ENCODE peak calls at places on chromosomes 2 and 18, in five cellular contexts. One of them, this sample, is unnamed. For H3K4me1, the result is how much of the 10 kb centered on the place peaks cover.

GRCh38 chr2:130928385-130928784 is 91.7 kb downstream of the ARHGEF4 start:
- DNase-seq in adrenal gland: no peak
- DNase-seq in sigmoid colon: no peak
- DNase-seq in GM23338: peak
- DNase-seq in GM23248: no peak
- DNase-seq in this sample: no peak

GRCh38 chr2:180573951-180574350 is 406.5 kb upstream of the UBE2E3 start:
- DNase-seq in adrenal gland: no peak
- DNase-seq in sigmoid colon: no peak
- DNase-seq in GM23338: no peak
- DNase-seq in GM23248: peak
- DNase-seq in this sample: no peak

GRCh38 chr2:20169796-20170467 is 55.0 kb downstream of the SDC1 start:
- DNase-seq in adrenal gland: no peak
- DNase-seq in sigmoid colon: no peak
- DNase-seq in GM23338: peak
- DNase-seq in GM23248: peak
- DNase-seq in this sample: no peak

GRCh38 chr2:219570924-219571310 is 422 bp downstream of the OBSL1 start:
- DNase-seq in adrenal gland: peak
- DNase-seq in sigmoid colon: no peak
- DNase-seq in GM23338: no peak
- DNase-seq in GM23248: peak
- DNase-seq in this sample: no peak

GRCh38 chr2:96541753-96542152 is 5.2 kb downstream of the ARID5A start:
- DNase-seq in adrenal gland: no peak
- DNase-seq in sigmoid colon: peak
- DNase-seq in GM23338: no peak
- DNase-seq in GM23248: no peak
- DNase-seq in this sample: no peak

GRCh38 chr2:118849226-118850170 is 2.0 kb upstream of the EN1 start:
- DNase-seq in adrenal gland: no peak
- DNase-seq in sigmoid colon: no peak
- DNase-seq in GM23338: peak
- DNase-seq in GM23248: no peak
- DNase-seq in this sample: no peak

GRCh38 chr2:9207641-9208301 is 1.2 kb downstream of the ASAP2 start:
- DNase-seq in adrenal gland: no peak
- DNase-seq in sigmoid colon: no peak
- DNase-seq in GM23338: peak
- DNase-seq in GM23248: peak
- DNase-seq in this sample: no peak

GRCh38 chr18:79570266-79571201 is 109.1 kb upstream of the CTDP1 start:
- DNase-seq in adrenal gland: peak
- DNase-seq in sigmoid colon: peak
- DNase-seq in GM23338: no peak
- DNase-seq in GM23248: peak
- DNase-seq in this sample: no peak

GRCh38 chr2:95292623-95293260 is 4.4 kb upstream of the KCNIP3 start:
- DNase-seq in adrenal gland: no peak
- DNase-seq in sigmoid colon: no peak
- DNase-seq in GM23338: no peak
- DNase-seq in GM23248: peak
- DNase-seq in this sample: no peak

GRCh38 chr18:7894592-7894991 is 327.5 kb downstream of the PTPRM start:
- DNase-seq in adrenal gland: no peak
- DNase-seq in sigmoid colon: no peak
- DNase-seq in GM23338: no peak
- DNase-seq in GM23248: no peak
- DNase-seq in this sample: no peak

GRCh38 chr2:174776223-174776622 is 12.0 kb upstream of the CHRNA1 start:
- DNase-seq in adrenal gland: no peak
- DNase-seq in sigmoid colon: no peak
- DNase-seq in GM23338: peak
- DNase-seq in GM23248: no peak
- DNase-seq in this sample: no peak

DNA sequence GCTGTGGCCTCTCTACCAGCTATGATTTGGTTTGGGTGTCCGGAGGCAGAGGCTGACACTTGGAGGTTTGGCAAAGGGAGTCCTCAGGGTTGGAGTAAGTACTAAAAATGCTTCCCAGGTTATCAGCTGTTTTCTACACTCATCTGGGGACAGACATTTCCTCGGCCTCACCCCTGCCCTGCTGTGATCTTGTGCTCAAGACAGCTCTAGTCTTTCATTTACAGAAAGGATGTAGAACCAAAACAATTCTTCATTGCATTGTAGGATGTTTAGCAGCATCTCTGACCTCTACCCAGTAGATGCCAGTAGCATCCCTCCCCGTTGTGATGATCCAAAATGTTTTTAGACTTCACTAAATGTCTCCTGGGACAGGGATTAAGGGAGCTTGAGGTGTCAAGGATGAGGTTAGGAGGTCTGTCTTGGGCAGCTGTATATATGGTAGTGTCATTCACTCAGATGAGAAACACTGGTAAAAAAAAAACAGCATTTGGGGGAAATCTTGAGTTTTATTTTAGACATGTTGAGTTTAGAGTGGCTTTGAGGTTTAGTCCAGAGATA is 26.6 kb downstream of the CD28 start:
- DNase-seq in adrenal gland: no peak
- DNase-seq in sigmoid colon: no peak
- DNase-seq in GM23338: no peak
- DNase-seq in GM23248: no peak
- DNase-seq in this sample: no peak
- H3K4me1 ChIP-seq in adrenal gland: under half
- H3K4me1 ChIP-seq in sigmoid colon: under half
- H3K4me1 ChIP-seq in GM23338: under half
- H3K4me1 ChIP-seq in GM23248: under half
- H3K4me1 ChIP-seq in this sample: under half

GRCh38 chr2:66714651-66715050 is 279.7 kb downstream of the MEIS1 start:
- DNase-seq in adrenal gland: no peak
- DNase-seq in sigmoid colon: no peak
- DNase-seq in GM23338: no peak
- DNase-seq in GM23248: peak
- DNase-seq in this sample: no peak
- H3K4me1 ChIP-seq in adrenal gland: under half
- H3K4me1 ChIP-seq in sigmoid colon: under half
- H3K4me1 ChIP-seq in GM23338: under half
- H3K4me1 ChIP-seq in GM23248: under half
- H3K4me1 ChIP-seq in this sample: under half

GRCh38 chr18:49050462-49050861 is 99.7 kb upstream of the SMAD7 start:
- DNase-seq in adrenal gland: no peak
- DNase-seq in sigmoid colon: no peak
- DNase-seq in GM23338: no peak
- DNase-seq in GM23248: no peak
- DNase-seq in this sample: no peak
- H3K4me1 ChIP-seq in adrenal gland: under half
- H3K4me1 ChIP-seq in sigmoid colon: under half
- H3K4me1 ChIP-seq in GM23338: under half
- H3K4me1 ChIP-seq in GM23248: under half
- H3K4me1 ChIP-seq in this sample: under half

GRCh38 chr18:23614413-23614812 is 28.1 kb upstream of the NPC1 start:
- DNase-seq in adrenal gland: no peak
- DNase-seq in sigmoid colon: no peak
- DNase-seq in GM23338: no peak
- DNase-seq in GM23248: no peak
- DNase-seq in this sample: no peak
- H3K4me1 ChIP-seq in adrenal gland: under half
- H3K4me1 ChIP-seq in sigmoid colon: under half
- H3K4me1 ChIP-seq in GM23338: under half
- H3K4me1 ChIP-seq in GM23248: under half
- H3K4me1 ChIP-seq in this sample: under half

GRCh38 chr2:168796583-168797285 is 5.7 kb upstream of the NOSTRIN start:
- DNase-seq in adrenal gland: peak
- DNase-seq in sigmoid colon: no peak
- DNase-seq in GM23338: no peak
- DNase-seq in GM23248: no peak
- DNase-seq in this sample: no peak
- H3K4me1 ChIP-seq in adrenal gland: under half
- H3K4me1 ChIP-seq in sigmoid colon: under half
- H3K4me1 ChIP-seq in GM23338: under half
- H3K4me1 ChIP-seq in GM23248: under half
- H3K4me1 ChIP-seq in this sample: under half

GRCh38 chr18:35458677-35459441 is 38.9 kb downstream of the INO80C start:
- DNase-seq in adrenal gland: peak
- DNase-seq in sigmoid colon: peak
- DNase-seq in GM23338: peak
- DNase-seq in GM23248: peak
- DNase-seq in this sample: peak

GRCh38 chr18:35459997-35460396 is 37.8 kb downstream of the INO80C start:
- DNase-seq in adrenal gland: no peak
- DNase-seq in sigmoid colon: no peak
- DNase-seq in GM23338: no peak
- DNase-seq in GM23248: no peak
- DNase-seq in this sample: no peak

GRCh38 chr18:35456181-35456850 is 41.4 kb downstream of the INO80C start:
- DNase-seq in adrenal gland: peak
- DNase-seq in sigmoid colon: no peak
- DNase-seq in GM23338: no peak
- DNase-seq in GM23248: no peak
- DNase-seq in this sample: no peak

GRCh38 chr18:35457140-35457704 is 40.5 kb downstream of the INO80C start:
- DNase-seq in adrenal gland: no peak
- DNase-seq in sigmoid colon: no peak
- DNase-seq in GM23338: no peak
- DNase-seq in GM23248: no peak
- DNase-seq in this sample: no peak

DNA sequence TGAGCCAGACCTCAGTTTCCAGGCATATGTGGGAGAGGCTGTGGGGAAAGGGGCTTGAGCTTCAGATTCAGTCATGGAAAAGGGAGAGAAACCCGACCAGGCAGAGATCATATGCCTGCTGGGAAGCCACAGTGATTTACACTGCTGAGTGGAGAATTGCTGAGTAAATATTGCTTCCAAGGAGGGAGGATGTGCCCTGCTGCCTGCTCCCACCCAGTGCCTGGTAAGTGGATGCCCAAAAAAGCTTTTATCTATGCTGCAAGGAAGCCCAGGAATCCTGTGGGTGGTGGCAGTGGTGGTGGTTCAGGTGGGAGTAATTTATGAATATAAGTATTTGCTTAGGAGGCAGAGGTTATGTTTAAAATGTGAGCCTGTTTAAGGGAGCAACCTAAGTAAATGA is 39.5 kb downstream of the INO80C start:
- DNase-seq in adrenal gland: no peak
- DNase-seq in sigmoid colon: no peak
- DNase-seq in GM23338: no peak
- DNase-seq in GM23248: no peak
- DNase-seq in this sample: no peak
- H3K4me1 ChIP-seq in adrenal gland: under half
- H3K4me1 ChIP-seq in sigmoid colon: under half
- H3K4me1 ChIP-seq in GM23338: under half
- H3K4me1 ChIP-seq in GM23248: under half
- H3K4me1 ChIP-seq in this sample: under half

GRCh38 chr2:112256654-112257053 is 1.8 kb upstream of the ZC3H8 start:
- DNase-seq in adrenal gland: no peak
- DNase-seq in sigmoid colon: no peak
- DNase-seq in GM23338: no peak
- DNase-seq in GM23248: no peak
- DNase-seq in this sample: no peak

GRCh38 chr2:112262876-112263275 is 8.0 kb upstream of the ZC3H8 start:
- DNase-seq in adrenal gland: no peak
- DNase-seq in sigmoid colon: no peak
- DNase-seq in GM23338: no peak
- DNase-seq in GM23248: no peak
- DNase-seq in this sample: no peak

GRCh38 chr2:112257575-112257974 is 2.7 kb upstream of the ZC3H8 start:
- DNase-seq in adrenal gland: no peak
- DNase-seq in sigmoid colon: no peak
- DNase-seq in GM23338: no peak
- DNase-seq in GM23248: peak
- DNase-seq in this sample: no peak

GRCh38 chr2:112259509-112260294 is 4.9 kb upstream of the ZC3H8 start:
- DNase-seq in adrenal gland: peak
- DNase-seq in sigmoid colon: peak
- DNase-seq in GM23338: peak
- DNase-seq in GM23248: peak
- DNase-seq in this sample: peak

DNA sequence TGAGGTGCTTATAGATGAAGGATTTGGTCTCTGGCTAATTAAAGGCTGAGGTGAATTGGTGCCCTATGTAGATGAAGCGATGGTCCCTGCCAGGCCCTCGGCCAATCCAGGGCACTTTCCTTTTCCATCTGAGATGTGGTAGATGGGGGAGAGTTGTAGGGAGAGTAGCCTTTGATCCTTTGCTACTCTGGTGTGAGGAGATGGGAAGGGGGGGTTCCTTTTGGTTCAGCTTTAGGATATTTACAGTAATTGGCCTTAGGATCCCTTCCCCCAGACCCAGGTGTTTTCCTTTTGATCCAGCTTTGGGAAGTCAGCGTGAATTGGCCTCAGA is 5.4 kb upstream of the ZC3H8 start:
- DNase-seq in adrenal gland: no peak
- DNase-seq in sigmoid colon: no peak
- DNase-seq in GM23338: no peak
- DNase-seq in GM23248: no peak
- DNase-seq in this sample: no peak
- H3K4me1 ChIP-seq in adrenal gland: under half
- H3K4me1 ChIP-seq in sigmoid colon: under half
- H3K4me1 ChIP-seq in GM23338: under half
- H3K4me1 ChIP-seq in GM23248: under half
- H3K4me1 ChIP-seq in this sample: under half

GRCh38 chr18:28820353-28820752 is 643.4 kb upstream of the CDH2 start:
- DNase-seq in adrenal gland: no peak
- DNase-seq in sigmoid colon: no peak
- DNase-seq in GM23338: no peak
- DNase-seq in GM23248: no peak
- DNase-seq in this sample: no peak

GRCh38 chr18:28823506-28824182 is 646.7 kb upstream of the CDH2 start:
- DNase-seq in adrenal gland: no peak
- DNase-seq in sigmoid colon: no peak
- DNase-seq in GM23338: no peak
- DNase-seq in GM23248: peak
- DNase-seq in this sample: no peak

GRCh38 chr18:28826062-28826565 is 649.2 kb upstream of the CDH2 start:
- DNase-seq in adrenal gland: no peak
- DNase-seq in sigmoid colon: no peak
- DNase-seq in GM23338: no peak
- DNase-seq in GM23248: no peak
- DNase-seq in this sample: no peak

GRCh38 chr18:28824183-28824574 is 647.2 kb upstream of the CDH2 start:
- DNase-seq in adrenal gland: no peak
- DNase-seq in sigmoid colon: no peak
- DNase-seq in GM23338: no peak
- DNase-seq in GM23248: no peak
- DNase-seq in this sample: no peak
- H3K4me1 ChIP-seq in adrenal gland: under half
- H3K4me1 ChIP-seq in sigmoid colon: under half
- H3K4me1 ChIP-seq in GM23338: under half
- H3K4me1 ChIP-seq in GM23248: under half
- H3K4me1 ChIP-seq in this sample: under half

This sample was measured in heart left ventricle.